ENCODE peak calls at places on chromosomes 2 and 18, in ten cellular contexts. B is MM.1S; Q is smooth muscle cell of the brain vasculature; G is ELR; U is activated CD4-positive, alpha-beta T cell treated with anti-CD3 and anti-CD28 coated beads, Interleukin-2, amount 10 ng/mL, durations not matched to agents 7 days and 5 days; T is stimulated activated CD8-positive, alpha-beta memory T cell treated with anti-CD3 and anti-CD28 coated beads, Interleukin-4, amount 100 ng/mL, for 1 hour; H is GM04504; O is nucleus accumbens; M is T47D; W is HFFc6. Z is an unnamed sample.

GRCh38 chr2:176130153-176130916 is 830 bp downstream of the HOXD8 start:
- DNase-seq in Q (no peak), H (no peak), U (no peak), W (no peak), B (no peak), T (no peak), O (no peak), G (peak), M (no peak), Z (no peak)

GRCh38 chr2:213122730-213123129 is 28.7 kb downstream of the IKZF2 start:
- DNase-seq in W (peak), H (no peak), Q (no peak), B (no peak), M (no peak), T (no peak), O (no peak), U (no peak), G (no peak), Z (no peak)

GRCh38 chr2:46663614-46664013 is 184.2 kb downstream of the TMEM247 start:
- DNase-seq in T (no peak), Q (no peak), M (no peak), G (no peak), U (no peak), H (no peak), O (no peak), W (no peak), B (no peak), Z (no peak)

GRCh38 chr2:36597532-36598377 is at the start of gene FEZ2:
- DNase-seq in W (peak), M (peak), O (peak), H (no peak), G (peak), Q (no peak), U (peak), B (peak), T (peak), Z (peak)

GRCh38 chr18:74963820-74964446 is 245.0 kb downstream of the PTGR3 start:
- DNase-seq in G (peak), W (peak), Q (no peak), U (no peak), T (no peak), B (peak), H (peak), O (no peak), M (peak), Z (no peak)

GRCh38 chr2:205465791-205466190 is 216.5 kb upstream of the NRP2 start:
- DNase-seq in U (no peak), B (no peak), H (no peak), T (no peak), G (no peak), Q (no peak), O (no peak), W (no peak), M (no peak), Z (no peak)

GRCh38 chr2:28981620-28982371 is 698 bp downstream of the TOGARAM2 start:
- DNase-seq in W (no peak), T (no peak), O (no peak), G (no peak), B (no peak), Q (no peak), U (no peak), H (no peak), M (no peak), Z (no peak)

GRCh38 chr2:54572262-54572635 is 116.1 kb downstream of the SPTBN1 start:
- DNase-seq in B (no peak), G (peak), T (no peak), H (peak), W (peak), O (no peak), U (no peak), Q (peak), M (no peak), Z (peak)

GRCh38 chr2:10378189-10378588 is 69.9 kb downstream of the ODC1 start:
- DNase-seq in O (no peak), Q (no peak), M (no peak), W (no peak), U (peak), G (no peak), T (no peak), B (peak), H (no peak), Z (no peak)

GRCh38 chr2:127084611-127085031 is 22.3 kb downstream of the BIN1 start:
- DNase-seq in G (no peak), U (peak), W (no peak), Q (no peak), O (no peak), H (no peak), M (no peak), T (no peak), B (no peak), Z (peak)

Z was measured in central memory CD8-positive, alpha-beta T cell.